ENCODE peak calls at places on chromosome 1, in six cellular contexts. Z is CD8-positive, alpha-beta T cell; E is IMR-90; O is heart left ventricle; U is tibial artery; Y is PC-9. D is an unnamed sample. For H3K36me3, the result is how much of the 10 kb centered on the place peaks cover.

GRCh38 chr1:2833454-2834145 is 32.1 kb upstream of the TTC34 start:
- DNase-seq in Y (no peak), Z (no peak), E (no peak), O (no peak), U (no peak), D (peak)

GRCh38 chr1:24364975-24365678 is 46.0 kb downstream of the GRHL3 start:
- DNase-seq in E (peak), Z (no peak), U (peak), Y (peak), O (no peak), D (peak)

GRCh38 chr1:77220687-77221463 is 1.6 kb upstream of the PIGK start:
- DNase-seq in Y (no peak), U (no peak), E (peak), Z (no peak), O (no peak), D (no peak)

GRCh38 chr1:24688621-24689195 is 45.6 kb downstream of the SRRM1 start:
- DNase-seq in Y (peak), U (peak), Z (peak), E (peak), O (peak), D (peak)

GRCh38 chr1:222310830-222311229 is 237.1 kb downstream of the HHIPL2 start:
- DNase-seq in O (peak), Y (no peak), Z (no peak), E (no peak), U (no peak), D (peak)

GRCh38 chr1:7473223-7474142 is 297.6 kb upstream of the VAMP3 start:
- DNase-seq in U (no peak), E (no peak), Z (no peak), O (no peak), Y (no peak), D (no peak)

GRCh38 chr1:241957692-241958494 is at the start of gene BECN2:
- DNase-seq in O (no peak), E (no peak), Z (no peak), Y (no peak), U (no peak), D (no peak)

GRCh38 chr1:185775505-185775904 is 41.3 kb downstream of the HMCN1 start:
- DNase-seq in U (no peak), Y (no peak), O (no peak), Z (no peak), E (no peak), D (no peak)

GRCh38 chr1:199878818-199879217 is 148.7 kb upstream of the NR5A2 start:
- DNase-seq in Z (no peak), O (no peak), Y (no peak), U (no peak), E (no peak), D (no peak)

GRCh38 chr1:172717722-172718455 is 59.0 kb downstream of the FASLG start:
- DNase-seq in O (no peak), E (peak), Y (no peak), U (no peak), Z (no peak), D (no peak)

GRCh38 chr1:111921948-111922347 is 67.5 kb downstream of the KCND3 start:
- DNase-seq in Y (no peak), U (no peak), E (no peak), O (no peak), Z (no peak), D (no peak)

GRCh38 chr1:223031690-223032601 is 111.1 kb downstream of the TLR5 start:
- DNase-seq in Y (no peak), O (peak), U (peak), Z (no peak), E (no peak), D (peak)

GRCh38 chr1:208781391-208782035 is 537.3 kb upstream of the PLXNA2 start:
- DNase-seq in O (no peak), Z (no peak), E (no peak), Y (no peak), U (no peak), D (no peak)

GRCh38 chr1:31769720-31770390 is 5.7 kb upstream of the ADGRB2 start:
- DNase-seq in Y (no peak), O (peak), U (no peak), Z (no peak), E (no peak), D (no peak)

GRCh38 chr1:33288976-33289857 is 31.7 kb downstream of the A3GALT2 start:
- DNase-seq in E (no peak), Y (no peak), U (peak), Z (no peak), O (no peak), D (no peak)

GRCh38 chr1:91282695-91283420 is 121.8 kb downstream of the HFM1 start:
- DNase-seq in O (peak), Z (peak), E (peak), U (peak), Y (peak), D (no peak)

GRCh38 chr1:215567491-215568286 is 585 bp downstream of the KCTD3 start:
- DNase-seq in O (peak), E (peak), U (no peak), Z (no peak), Y (peak), D (peak)

GRCh38 chr1:109488201-109488600 is 4.5 kb downstream of the ATXN7L2 start:
- DNase-seq in U (no peak), Y (no peak), E (no peak), O (no peak), Z (no peak), D (no peak)

GRCh38 chr1:192108143-192108542 is 50.1 kb upstream of the RGS18 start:
- DNase-seq in Z (no peak), O (no peak), Y (no peak), U (no peak), E (no peak), D (no peak)

DNA sequence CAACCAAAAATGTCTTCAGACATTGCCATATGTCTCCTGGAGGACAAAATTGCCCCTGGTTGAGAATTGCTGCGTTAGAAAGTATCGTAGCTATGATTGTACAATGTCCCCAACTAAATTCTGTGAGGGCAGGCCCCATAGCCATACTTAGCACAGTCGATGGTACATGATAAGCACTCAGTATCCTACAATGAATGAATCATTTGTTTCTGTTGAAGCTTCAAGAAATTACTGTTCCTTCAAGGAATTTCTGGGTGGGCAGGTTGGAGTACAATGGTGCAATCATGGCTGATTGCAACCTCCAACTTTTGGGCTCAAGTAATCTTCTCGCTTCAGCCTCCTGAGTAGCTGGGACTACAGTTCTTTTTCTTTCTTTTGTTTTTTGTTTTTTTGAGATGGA is 4.7 kb downstream of the CAP1 start:
- DNase-seq in U (no peak), O (no peak), Z (no peak), Y (no peak), E (peak), D (no peak)
- H3K36me3 ChIP-seq in U (under half), O (under half), Z (under half), Y (under half), E (under half), D (under half)

DNA sequence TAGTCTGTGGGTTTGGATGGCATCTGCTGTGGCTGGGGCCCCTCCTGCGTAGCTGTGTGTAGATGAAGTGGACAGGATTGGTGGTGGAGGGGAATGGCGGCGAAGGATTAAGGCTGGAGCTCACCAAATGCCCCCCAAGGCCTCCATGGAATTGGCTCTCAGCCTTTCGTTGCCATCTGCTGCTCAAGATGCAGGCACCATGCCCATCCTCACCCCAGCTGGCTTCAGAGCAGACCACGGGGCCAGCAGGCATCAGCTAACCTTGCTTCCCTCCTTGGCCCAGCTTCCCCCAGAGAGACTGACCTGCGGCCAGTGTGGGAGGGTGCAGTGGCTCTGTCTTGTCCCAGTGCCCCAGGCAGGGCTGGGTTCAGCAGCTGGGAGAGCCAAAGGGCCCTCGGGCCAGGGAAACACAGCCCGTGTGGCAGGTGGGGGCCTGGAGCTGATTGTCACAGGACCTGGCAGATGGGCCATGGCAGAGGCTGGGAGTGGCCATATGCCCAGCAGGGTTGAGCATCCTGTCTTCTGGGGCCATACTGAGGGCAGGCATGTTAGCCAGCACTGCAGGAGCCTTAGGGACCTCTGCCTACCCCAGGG is 66.8 kb upstream of the ACTL8 start:
- DNase-seq in O (no peak), U (no peak), E (no peak), Z (no peak), Y (no peak), D (no peak)
- H3K27ac ChIP-seq in O (no peak), U (peak), E (no peak), Z (no peak), Y (no peak), D (no peak)

GRCh38 chr1:29412591-29412990 is 176.3 kb downstream of the PTPRU start:
- DNase-seq in E (no peak), Z (no peak), Y (no peak), U (no peak), O (no peak), D (no peak)
- TF ChIP-seq CTCF in E (no peak), Z (no peak), Y (no peak), U (no peak), O (no peak), D (no peak)

GRCh38 chr1:156437465-156437864 is 63.1 kb downstream of the MEF2D start:
- DNase-seq in Z (no peak), O (no peak), U (no peak), E (no peak), Y (no peak), D (no peak)
- H3K36me3 ChIP-seq in Z (under half), O (under half), U (under half), E (under half), Y (under half), D (under half)

D was measured in psoas muscle.